ENCODE peak calls at places on chromosomes 16 and 17, in four cellular contexts. One of them, this sample, is unnamed.

GRCh38 chr16:1772362-1772907 is at the start of gene EME2:
- DNase-seq in nephron progenitor cell: peak
- DNase-seq in NCI-H510A treated with DMSO at 0.1 percent for 48 hours: no peak
- DNase-seq in NCI-H2171 treated with DMSO at 0.1 percent for 48 hours: peak
- DNase-seq in this sample: peak

GRCh38 chr16:72240949-72241348 is 69.0 kb upstream of the PMFBP1 start:
- DNase-seq in nephron progenitor cell: no peak
- DNase-seq in NCI-H510A treated with DMSO at 0.1 percent for 48 hours: peak
- DNase-seq in NCI-H2171 treated with DMSO at 0.1 percent for 48 hours: no peak
- DNase-seq in this sample: no peak

GRCh38 chr16:69123894-69124293 is 8.5 kb downstream of the CHTF8 start:
- DNase-seq in nephron progenitor cell: peak
- DNase-seq in NCI-H510A treated with DMSO at 0.1 percent for 48 hours: peak
- DNase-seq in NCI-H2171 treated with DMSO at 0.1 percent for 48 hours: peak
- DNase-seq in this sample: peak

GRCh38 chr16:12225816-12226480 is 249.4 kb downstream of the SNX29 start:
- DNase-seq in nephron progenitor cell: no peak
- DNase-seq in NCI-H510A treated with DMSO at 0.1 percent for 48 hours: no peak
- DNase-seq in NCI-H2171 treated with DMSO at 0.1 percent for 48 hours: no peak
- DNase-seq in this sample: peak

GRCh38 chr16:87956771-87957279 is 5.6 kb downstream of the BANP start:
- DNase-seq in nephron progenitor cell: no peak
- DNase-seq in NCI-H510A treated with DMSO at 0.1 percent for 48 hours: no peak
- DNase-seq in NCI-H2171 treated with DMSO at 0.1 percent for 48 hours: peak
- DNase-seq in this sample: peak

GRCh38 chr17:41547921-41548843 is 20.1 kb upstream of the KRT19 start:
- DNase-seq in nephron progenitor cell: no peak
- DNase-seq in NCI-H510A treated with DMSO at 0.1 percent for 48 hours: no peak
- DNase-seq in NCI-H2171 treated with DMSO at 0.1 percent for 48 hours: peak
- DNase-seq in this sample: peak

GRCh38 chr16:15607700-15608396 is 35.1 kb downstream of the MARF1 start:
- DNase-seq in nephron progenitor cell: no peak
- DNase-seq in NCI-H510A treated with DMSO at 0.1 percent for 48 hours: no peak
- DNase-seq in NCI-H2171 treated with DMSO at 0.1 percent for 48 hours: no peak
- DNase-seq in this sample: peak

GRCh38 chr17:77444653-77445029 is 303.9 kb downstream of the SEC14L1 start:
- DNase-seq in nephron progenitor cell: peak
- DNase-seq in NCI-H510A treated with DMSO at 0.1 percent for 48 hours: no peak
- DNase-seq in NCI-H2171 treated with DMSO at 0.1 percent for 48 hours: no peak
- DNase-seq in this sample: peak

GRCh38 chr16:25628766-25629165 is 63.0 kb upstream of the HS3ST4 start:
- DNase-seq in nephron progenitor cell: no peak
- DNase-seq in NCI-H510A treated with DMSO at 0.1 percent for 48 hours: no peak
- DNase-seq in NCI-H2171 treated with DMSO at 0.1 percent for 48 hours: no peak
- DNase-seq in this sample: no peak

GRCh38 chr16:67659675-67660563 is at the start of gene ACD:
- DNase-seq in nephron progenitor cell: peak
- DNase-seq in NCI-H510A treated with DMSO at 0.1 percent for 48 hours: peak
- DNase-seq in NCI-H2171 treated with DMSO at 0.1 percent for 48 hours: peak
- DNase-seq in this sample: peak

GRCh38 chr17:67107811-67108210 is 63.5 kb downstream of the CACNG1 start:
- DNase-seq in nephron progenitor cell: no peak
- DNase-seq in NCI-H510A treated with DMSO at 0.1 percent for 48 hours: no peak
- DNase-seq in NCI-H2171 treated with DMSO at 0.1 percent for 48 hours: no peak
- DNase-seq in this sample: no peak

GRCh38 chr16:77434365-77435239 is at the start of gene ADAMTS18:
- DNase-seq in nephron progenitor cell: peak
- DNase-seq in NCI-H510A treated with DMSO at 0.1 percent for 48 hours: peak
- DNase-seq in NCI-H2171 treated with DMSO at 0.1 percent for 48 hours: peak
- DNase-seq in this sample: no peak

GRCh38 chr16:51875834-51876725 is 670.9 kb downstream of the TOX3 start:
- DNase-seq in nephron progenitor cell: peak
- DNase-seq in NCI-H510A treated with DMSO at 0.1 percent for 48 hours: no peak
- DNase-seq in NCI-H2171 treated with DMSO at 0.1 percent for 48 hours: no peak
- DNase-seq in this sample: no peak

GRCh38 chr17:6554336-6554735 is 2.0 kb downstream of the PITPNM3 start:
- DNase-seq in nephron progenitor cell: no peak
- DNase-seq in NCI-H510A treated with DMSO at 0.1 percent for 48 hours: no peak
- DNase-seq in NCI-H2171 treated with DMSO at 0.1 percent for 48 hours: no peak
- DNase-seq in this sample: no peak

GRCh38 chr17:44906010-44906646 is 6.9 kb upstream of the EFTUD2 start:
- DNase-seq in nephron progenitor cell: no peak
- DNase-seq in NCI-H510A treated with DMSO at 0.1 percent for 48 hours: no peak
- DNase-seq in NCI-H2171 treated with DMSO at 0.1 percent for 48 hours: no peak
- DNase-seq in this sample: peak

GRCh38 chr17:66514227-66514806 is 211.9 kb downstream of the PRKCA start:
- DNase-seq in nephron progenitor cell: no peak
- DNase-seq in NCI-H510A treated with DMSO at 0.1 percent for 48 hours: no peak
- DNase-seq in NCI-H2171 treated with DMSO at 0.1 percent for 48 hours: no peak
- DNase-seq in this sample: peak

GRCh38 chr17:72691601-72692000 is 400.9 kb downstream of the SLC39A11 start:
- DNase-seq in nephron progenitor cell: no peak
- DNase-seq in NCI-H510A treated with DMSO at 0.1 percent for 48 hours: no peak
- DNase-seq in NCI-H2171 treated with DMSO at 0.1 percent for 48 hours: no peak
- DNase-seq in this sample: peak

GRCh38 chr17:15442316-15443185 is 24.9 kb downstream of the CDRT4 start:
- DNase-seq in nephron progenitor cell: no peak
- DNase-seq in NCI-H510A treated with DMSO at 0.1 percent for 48 hours: no peak
- DNase-seq in NCI-H2171 treated with DMSO at 0.1 percent for 48 hours: peak
- DNase-seq in this sample: no peak

GRCh38 chr17:9026741-9027140 is 5.4 kb downstream of the NTN1 start:
- DNase-seq in nephron progenitor cell: no peak
- DNase-seq in NCI-H510A treated with DMSO at 0.1 percent for 48 hours: no peak
- DNase-seq in NCI-H2171 treated with DMSO at 0.1 percent for 48 hours: no peak
- DNase-seq in this sample: no peak

GRCh38 chr17:65523853-65524664 is 37.4 kb downstream of the AXIN2 start:
- DNase-seq in nephron progenitor cell: no peak
- DNase-seq in NCI-H510A treated with DMSO at 0.1 percent for 48 hours: no peak
- DNase-seq in NCI-H2171 treated with DMSO at 0.1 percent for 48 hours: no peak
- DNase-seq in this sample: peak

GRCh38 chr17:64213995-64214507 is 49.0 kb downstream of the TEX2 start:
- DNase-seq in nephron progenitor cell: no peak
- DNase-seq in NCI-H510A treated with DMSO at 0.1 percent for 48 hours: no peak
- DNase-seq in NCI-H2171 treated with DMSO at 0.1 percent for 48 hours: peak
- DNase-seq in this sample: peak

GRCh38 chr17:7241783-7242716 is at the start of gene GABARAP:
- DNase-seq in nephron progenitor cell: peak
- DNase-seq in NCI-H510A treated with DMSO at 0.1 percent for 48 hours: peak
- DNase-seq in NCI-H2171 treated with DMSO at 0.1 percent for 48 hours: peak
- DNase-seq in this sample: peak

GRCh38 chr17:63399316-63399715 is 46.8 kb downstream of the CYB561 start:
- DNase-seq in nephron progenitor cell: no peak
- DNase-seq in NCI-H510A treated with DMSO at 0.1 percent for 48 hours: no peak
- DNase-seq in NCI-H2171 treated with DMSO at 0.1 percent for 48 hours: no peak
- DNase-seq in this sample: peak

GRCh38 chr17:81066072-81066471 is 31.1 kb downstream of the BAIAP2 start:
- DNase-seq in nephron progenitor cell: no peak
- DNase-seq in NCI-H510A treated with DMSO at 0.1 percent for 48 hours: no peak
- DNase-seq in NCI-H2171 treated with DMSO at 0.1 percent for 48 hours: no peak
- DNase-seq in this sample: no peak

GRCh38 chr17:17494499-17495447 is 1.4 kb downstream of the RASD1 start:
- DNase-seq in nephron progenitor cell: peak
- DNase-seq in NCI-H510A treated with DMSO at 0.1 percent for 48 hours: peak
- DNase-seq in NCI-H2171 treated with DMSO at 0.1 percent for 48 hours: peak
- DNase-seq in this sample: peak

This sample was measured in fibroblast of lung.